ENCODE peak calls at places on chromosome 19, in four cellular contexts. One of them, this sample, is unnamed. For H3K4me1, the result is how much of the 10 kb centered on the place peaks cover.

GRCh38 chr19:29724102-29724641 is 9.1 kb upstream of the C19orf12 start:
- DNase-seq in GM23248: peak
- DNase-seq in PC-3: no peak
- DNase-seq in SK-N-SH: no peak
- DNase-seq in this sample: peak

GRCh38 chr19:30406220-30406944 is 34.2 kb downstream of the ZNF536 start:
- DNase-seq in GM23248: peak
- DNase-seq in PC-3: no peak
- DNase-seq in SK-N-SH: peak
- DNase-seq in this sample: peak

GRCh38 chr19:15115080-15115479 is 7.9 kb downstream of the SYDE1 start:
- DNase-seq in GM23248: no peak
- DNase-seq in PC-3: no peak
- DNase-seq in SK-N-SH: peak
- DNase-seq in this sample: no peak

GRCh38 chr19:33866696-33867095 is 70.0 kb downstream of the KCTD15 start:
- DNase-seq in GM23248: no peak
- DNase-seq in PC-3: no peak
- DNase-seq in SK-N-SH: no peak
- DNase-seq in this sample: no peak

GRCh38 chr19:28710278-28710677 is 502.7 kb downstream of the UQCRFS1 start:
- DNase-seq in GM23248: peak
- DNase-seq in PC-3: peak
- DNase-seq in SK-N-SH: peak
- DNase-seq in this sample: peak

GRCh38 chr19:38394488-38394887 is 6.0 kb downstream of the SPRED3 start:
- DNase-seq in GM23248: peak
- DNase-seq in PC-3: no peak
- DNase-seq in SK-N-SH: no peak
- DNase-seq in this sample: peak

GRCh38 chr19:15299568-15300409 is 32.5 kb downstream of the BRD4 start:
- DNase-seq in GM23248: peak
- DNase-seq in PC-3: no peak
- DNase-seq in SK-N-SH: no peak
- DNase-seq in this sample: no peak

GRCh38 chr19:38862321-38863059 is 12.7 kb upstream of the HNRNPL start:
- DNase-seq in GM23248: peak
- DNase-seq in PC-3: peak
- DNase-seq in SK-N-SH: peak
- DNase-seq in this sample: peak

GRCh38 chr19:39082745-39083598 is 1.2 kb upstream of the ACP7 start:
- DNase-seq in GM23248: no peak
- DNase-seq in PC-3: peak
- DNase-seq in SK-N-SH: no peak
- DNase-seq in this sample: no peak

GRCh38 chr19:33519416-33519815 is 2.2 kb downstream of the PEPD start:
- DNase-seq in GM23248: no peak
- DNase-seq in PC-3: no peak
- DNase-seq in SK-N-SH: no peak
- DNase-seq in this sample: no peak

GRCh38 chr19:47306303-47306702 is 3.4 kb upstream of the C5AR1 start:
- DNase-seq in GM23248: no peak
- DNase-seq in PC-3: no peak
- DNase-seq in SK-N-SH: no peak
- DNase-seq in this sample: no peak

GRCh38 chr19:6459356-6460098 is at the start of gene SLC25A23:
- DNase-seq in GM23248: peak
- DNase-seq in PC-3: peak
- DNase-seq in SK-N-SH: peak
- DNase-seq in this sample: peak

GRCh38 chr19:3171894-3172679 is 6.5 kb upstream of the S1PR4 start:
- DNase-seq in GM23248: peak
- DNase-seq in PC-3: peak
- DNase-seq in SK-N-SH: no peak
- DNase-seq in this sample: no peak

GRCh38 chr19:13838071-13838942 is 38.6 kb upstream of the NANOS3 start:
- DNase-seq in GM23248: peak
- DNase-seq in PC-3: no peak
- DNase-seq in SK-N-SH: no peak
- DNase-seq in this sample: no peak

GRCh38 chr19:51593969-51594773 is 23.1 kb downstream of the ZNF175 start:
- DNase-seq in GM23248: peak
- DNase-seq in PC-3: peak
- DNase-seq in SK-N-SH: peak
- DNase-seq in this sample: peak

GRCh38 chr19:39031368-39032163 is 783 bp downstream of the FBXO27 start:
- DNase-seq in GM23248: peak
- DNase-seq in PC-3: peak
- DNase-seq in SK-N-SH: peak
- DNase-seq in this sample: peak

GRCh38 chr19:9673912-9674668 is 810 bp downstream of the ZNF562 start:
- DNase-seq in GM23248: peak
- DNase-seq in PC-3: peak
- DNase-seq in SK-N-SH: no peak
- DNase-seq in this sample: no peak

GRCh38 chr19:21221653-21222052 is 79.8 kb downstream of the ZNF431 start:
- DNase-seq in GM23248: no peak
- DNase-seq in PC-3: no peak
- DNase-seq in SK-N-SH: no peak
- DNase-seq in this sample: no peak

GRCh38 chr19:2668188-2668763 is 34.2 kb downstream of the GNG7 start:
- DNase-seq in GM23248: no peak
- DNase-seq in PC-3: no peak
- DNase-seq in SK-N-SH: no peak
- DNase-seq in this sample: no peak

GRCh38 chr19:14715841-14716240 is 26.0 kb downstream of the ZNF333 start:
- DNase-seq in GM23248: no peak
- DNase-seq in PC-3: no peak
- DNase-seq in SK-N-SH: no peak
- DNase-seq in this sample: no peak

GRCh38 chr19:56884481-56884880 is 44.0 kb upstream of the PEG3 start:
- DNase-seq in GM23248: no peak
- DNase-seq in PC-3: no peak
- DNase-seq in SK-N-SH: no peak
- DNase-seq in this sample: no peak

GRCh38 chr19:47723573-47723923 is 10.3 kb downstream of the EHD2 start:
- DNase-seq in GM23248: peak
- DNase-seq in PC-3: peak
- DNase-seq in SK-N-SH: no peak
- DNase-seq in this sample: no peak

GRCh38 chr19:16088351-16088984 is 12.2 kb downstream of the TPM4 start:
- DNase-seq in GM23248: no peak
- DNase-seq in PC-3: no peak
- DNase-seq in SK-N-SH: no peak
- DNase-seq in this sample: no peak

GRCh38 chr19:14412436-14413071 is 6.6 kb downstream of the DDX39A start:
- DNase-seq in GM23248: no peak
- DNase-seq in PC-3: no peak
- DNase-seq in SK-N-SH: no peak
- DNase-seq in this sample: no peak

GRCh38 chr19:34512254-34512796 is 30.8 kb downstream of the WTIP start:
- DNase-seq in GM23248: no peak
- DNase-seq in PC-3: no peak
- DNase-seq in SK-N-SH: peak
- DNase-seq in this sample: no peak

GRCh38 chr19:34178276-34178614 is 5.9 kb downstream of the LSM14A start:
- DNase-seq in GM23248: peak
- DNase-seq in PC-3: no peak
- DNase-seq in SK-N-SH: no peak
- DNase-seq in this sample: no peak

GRCh38 chr19:38099966-38100365 is 124.1 kb downstream of the DPF1 start:
- DNase-seq in GM23248: peak
- DNase-seq in PC-3: no peak
- DNase-seq in SK-N-SH: no peak
- DNase-seq in this sample: no peak

GRCh38 chr19:31338069-31338767 is 11.0 kb downstream of the TSHZ3 start:
- DNase-seq in GM23248: peak
- DNase-seq in PC-3: no peak
- DNase-seq in SK-N-SH: peak
- DNase-seq in this sample: peak

GRCh38 chr19:4744451-4745170 is 21.0 kb upstream of the DPP9 start:
- DNase-seq in GM23248: peak
- DNase-seq in PC-3: peak
- DNase-seq in SK-N-SH: no peak
- DNase-seq in this sample: no peak

GRCh38 chr19:41018736-41019290 is 27.7 kb downstream of the CYP2B6 start:
- DNase-seq in GM23248: no peak
- DNase-seq in PC-3: no peak
- DNase-seq in SK-N-SH: no peak
- DNase-seq in this sample: no peak

GRCh38 chr19:1970806-1971502 is 30.0 kb downstream of the CSNK1G2 start:
- DNase-seq in GM23248: no peak
- DNase-seq in PC-3: peak
- DNase-seq in SK-N-SH: no peak
- DNase-seq in this sample: no peak

GRCh38 chr19:46697142-46697960 is 19.6 kb downstream of the PRKD2 start:
- DNase-seq in GM23248: peak
- DNase-seq in PC-3: no peak
- DNase-seq in SK-N-SH: peak
- DNase-seq in this sample: peak

GRCh38 chr19:10402441-10403038 is 802 bp downstream of the CDC37 start:
- DNase-seq in GM23248: peak
- DNase-seq in PC-3: peak
- DNase-seq in SK-N-SH: peak
- DNase-seq in this sample: peak

GRCh38 chr19:58304748-58305064 is 471 bp upstream of the ERVK3-1 start:
- DNase-seq in GM23248: no peak
- DNase-seq in PC-3: no peak
- DNase-seq in SK-N-SH: no peak
- DNase-seq in this sample: peak

GRCh38 chr19:290539-291521 is at the start of gene PLPP2:
- DNase-seq in GM23248: peak
- DNase-seq in PC-3: no peak
- DNase-seq in SK-N-SH: peak
- DNase-seq in this sample: peak

GRCh38 chr19:5681446-5682292 is 842 bp downstream of the HSD11B1L start:
- DNase-seq in GM23248: no peak
- DNase-seq in PC-3: no peak
- DNase-seq in SK-N-SH: no peak
- DNase-seq in this sample: no peak

GRCh38 chr19:52189745-52190678 is at the start of gene PPP2R1A:
- DNase-seq in GM23248: peak
- DNase-seq in PC-3: peak
- DNase-seq in SK-N-SH: peak
- DNase-seq in this sample: peak

DNA sequence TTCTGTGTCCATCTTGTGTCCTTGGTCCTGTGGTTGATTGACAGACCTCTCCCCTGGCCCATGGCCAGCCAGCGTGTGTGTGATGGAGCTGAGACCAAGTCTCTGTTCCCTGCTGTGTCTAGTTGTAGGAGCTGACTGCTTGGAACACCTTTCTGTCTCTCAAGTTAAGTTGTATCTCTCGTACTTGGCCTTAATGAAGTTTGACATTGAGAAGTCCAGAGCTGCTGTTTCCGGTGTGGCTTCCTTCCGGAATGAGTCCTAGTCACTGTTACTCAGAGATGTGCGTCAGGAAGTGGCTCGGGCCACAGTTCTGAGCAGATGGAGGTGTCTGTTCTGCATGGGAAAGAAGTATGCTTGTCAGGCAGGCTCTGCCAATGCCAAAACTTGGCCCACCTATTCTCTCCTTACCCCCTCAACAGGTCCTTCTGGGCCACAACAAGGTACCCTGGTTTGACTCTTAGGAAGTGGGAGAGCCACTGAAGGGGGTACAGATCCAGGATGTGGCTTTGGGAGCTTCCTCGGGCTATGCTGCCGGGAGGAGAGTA is 54.3 kb downstream of the GATAD2A start:
- DNase-seq in GM23248: peak
- DNase-seq in PC-3: peak
- DNase-seq in SK-N-SH: no peak
- DNase-seq in this sample: no peak
- H3K4me1 ChIP-seq in GM23248: half or more
- H3K4me1 ChIP-seq in PC-3: under half
- H3K4me1 ChIP-seq in SK-N-SH: half or more
- H3K4me1 ChIP-seq in this sample: half or more

GRCh38 chr19:17289489-17289888 is 7.8 kb downstream of the ANKLE1 start:
- DNase-seq in GM23248: peak
- DNase-seq in PC-3: peak
- DNase-seq in SK-N-SH: peak
- DNase-seq in this sample: peak
- TF ChIP-seq EZH2phosphoT487 in GM23248: no peak
- TF ChIP-seq EZH2phosphoT487 in PC-3: no peak
- TF ChIP-seq EZH2phosphoT487 in SK-N-SH: no peak
- TF ChIP-seq EZH2phosphoT487 in this sample: no peak

GRCh38 chr19:43407416-43408005 is 7.2 kb upstream of the TEX101 start:
- DNase-seq in GM23248: no peak
- DNase-seq in PC-3: no peak
- DNase-seq in SK-N-SH: no peak
- DNase-seq in this sample: peak

GRCh38 chr19:43412441-43412840 is 2.2 kb upstream of the TEX101 start:
- DNase-seq in GM23248: no peak
- DNase-seq in PC-3: no peak
- DNase-seq in SK-N-SH: no peak
- DNase-seq in this sample: no peak

GRCh38 chr19:43409415-43409814 is 5.3 kb upstream of the TEX101 start:
- DNase-seq in GM23248: no peak
- DNase-seq in PC-3: no peak
- DNase-seq in SK-N-SH: no peak
- DNase-seq in this sample: no peak

GRCh38 chr19:43406297-43406696 is 8.4 kb upstream of the TEX101 start:
- DNase-seq in GM23248: no peak
- DNase-seq in PC-3: no peak
- DNase-seq in SK-N-SH: no peak
- DNase-seq in this sample: peak

DNA sequence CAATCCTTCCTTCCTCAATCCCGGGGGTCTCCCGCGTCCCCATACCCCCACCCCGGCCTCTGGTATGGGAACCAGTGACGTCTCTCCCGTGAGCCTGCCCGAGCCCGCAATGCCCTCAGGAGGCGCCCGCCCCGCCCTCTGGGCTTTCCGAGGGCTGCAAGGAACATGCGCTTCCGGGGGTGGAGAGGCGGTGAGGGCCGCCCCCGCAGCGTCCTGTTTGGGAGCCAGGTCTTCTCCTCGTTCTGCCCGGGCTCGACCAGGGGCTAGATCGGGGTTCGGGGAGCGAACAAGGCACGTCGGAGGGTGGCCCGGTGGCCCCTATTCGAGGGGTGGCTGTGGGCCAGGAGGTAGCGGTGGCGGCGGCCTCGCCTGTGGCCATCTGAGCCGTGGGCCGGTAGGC is 6.6 kb upstream of the TEX101 start:
- DNase-seq in GM23248: no peak
- DNase-seq in PC-3: no peak
- DNase-seq in SK-N-SH: no peak
- DNase-seq in this sample: no peak
- H3K9ac ChIP-seq in GM23248: no peak
- H3K9ac ChIP-seq in PC-3: no peak
- H3K9ac ChIP-seq in SK-N-SH: no peak
- H3K9ac ChIP-seq in this sample: no peak

DNA sequence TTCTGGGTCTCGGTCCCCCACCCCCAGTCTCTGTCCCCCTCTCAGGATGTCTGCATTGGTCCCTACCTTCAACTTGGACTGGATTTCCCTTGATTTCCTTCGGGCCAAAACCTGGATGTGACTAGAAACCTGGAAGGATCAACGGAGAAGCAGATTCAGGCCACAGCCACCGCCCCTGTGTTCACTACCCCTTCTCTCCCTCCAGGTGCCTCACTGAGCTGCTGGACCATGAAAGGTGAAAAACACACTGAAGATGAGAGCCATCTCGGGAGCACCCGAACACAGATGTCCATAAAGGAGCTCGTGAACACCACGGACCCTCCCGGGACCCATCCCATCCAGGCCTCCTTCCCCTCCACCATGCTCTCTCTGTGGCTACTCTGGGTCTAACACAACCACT is 5.0 kb downstream of the TEAD2 start:
- DNase-seq in GM23248: no peak
- DNase-seq in PC-3: no peak
- DNase-seq in SK-N-SH: no peak
- DNase-seq in this sample: no peak
- H3K4me1 ChIP-seq in GM23248: under half
- H3K4me1 ChIP-seq in PC-3: under half
- H3K4me1 ChIP-seq in SK-N-SH: under half
- H3K4me1 ChIP-seq in this sample: under half